ENCODE peak calls at places on chromosomes 2 and 18, in seven cellular contexts. C, G, J, O, X, M and R are unnamed samples. For H3K36me3, the result is how much of the 10 kb centered on the place peaks cover.

GRCh38 chr2:215624423-215624829 is 188.6 kb upstream of the FN1 start:
- DNase-seq in C (peak), G (no peak), J (peak), O (no peak), X (peak), M (no peak), R (peak)

GRCh38 chr2:24022324-24022974 is 12.6 kb downstream of the MFSD2B start:
- DNase-seq in C (no peak), G (no peak), J (no peak), O (no peak), X (no peak), M (no peak), R (no peak)

GRCh38 chr2:26561918-26562810 is 79.0 kb downstream of the CIB4 start:
- DNase-seq in C (peak), G (peak), J (no peak), O (peak), X (no peak), M (peak), R (no peak)

GRCh38 chr2:239444626-239445625 is 44.1 kb upstream of the HDAC4 start:
- DNase-seq in C (peak), G (no peak), J (no peak), O (no peak), X (no peak), M (no peak), R (no peak)

GRCh38 chr2:196204991-196205766 is 33.8 kb upstream of the STK17B start:
- DNase-seq in C (no peak), G (no peak), J (no peak), O (no peak), X (no peak), M (no peak), R (no peak)

GRCh38 chr2:164142755-164143154 is 406.9 kb upstream of the FIGN start:
- DNase-seq in C (no peak), G (no peak), J (no peak), O (no peak), X (no peak), M (no peak), R (no peak)

GRCh38 chr2:134203175-134203574 is 50.7 kb upstream of the MGAT5 start:
- DNase-seq in C (peak), G (no peak), J (no peak), O (no peak), X (no peak), M (no peak), R (no peak)

GRCh38 chr2:232973336-232973735 is 39.7 kb downstream of the NGEF start:
- DNase-seq in C (no peak), G (no peak), J (no peak), O (no peak), X (no peak), M (no peak), R (no peak)

GRCh38 chr2:191304939-191305875 is 60.0 kb downstream of the MYO1B start:
- DNase-seq in C (peak), G (no peak), J (peak), O (peak), X (peak), M (no peak), R (peak)

GRCh38 chr2:168254158-168254935 is 7.0 kb upstream of the STK39 start:
- DNase-seq in C (peak), G (no peak), J (peak), O (no peak), X (no peak), M (no peak), R (no peak)

GRCh38 chr2:40512246-40512645 is 60.4 kb upstream of the SLC8A1 start:
- DNase-seq in C (no peak), G (no peak), J (no peak), O (peak), X (peak), M (no peak), R (no peak)

GRCh38 chr2:85549095-85549494 is 10.1 kb downstream of the MAT2A start:
- DNase-seq in C (no peak), G (no peak), J (no peak), O (no peak), X (no peak), M (no peak), R (no peak)

GRCh38 chr2:201203916-201204654 is 21.1 kb downstream of the CASP10 start:
- DNase-seq in C (peak), G (no peak), J (peak), O (no peak), X (no peak), M (no peak), R (peak)

GRCh38 chr2:38690499-38691420 is 24.8 kb downstream of the GALM start:
- DNase-seq in C (peak), G (no peak), J (peak), O (no peak), X (no peak), M (no peak), R (peak)

GRCh38 chr18:7157760-7158159 is 40.2 kb upstream of the LAMA1 start:
- DNase-seq in C (no peak), G (no peak), J (no peak), O (no peak), X (no peak), M (no peak), R (no peak)

GRCh38 chr2:18829331-18829902 is 240.0 kb upstream of the NT5C1B start:
- DNase-seq in C (peak), G (no peak), J (peak), O (no peak), X (no peak), M (no peak), R (peak)

GRCh38 chr2:522776-523175 is 154.4 kb downstream of the TMEM18 start:
- DNase-seq in C (no peak), G (no peak), J (no peak), O (no peak), X (no peak), M (no peak), R (no peak)

GRCh38 chr2:523698-524270 is 153.4 kb downstream of the TMEM18 start:
- DNase-seq in C (no peak), G (no peak), J (no peak), O (no peak), X (no peak), M (no peak), R (no peak)

GRCh38 chr2:525021-525420 is 152.2 kb downstream of the TMEM18 start:
- DNase-seq in C (no peak), G (no peak), J (no peak), O (no peak), X (no peak), M (no peak), R (no peak)

GRCh38 chr2:525611-526010 is 151.6 kb downstream of the TMEM18 start:
- DNase-seq in C (no peak), G (no peak), J (no peak), O (no peak), X (no peak), M (no peak), R (no peak)

DNA sequence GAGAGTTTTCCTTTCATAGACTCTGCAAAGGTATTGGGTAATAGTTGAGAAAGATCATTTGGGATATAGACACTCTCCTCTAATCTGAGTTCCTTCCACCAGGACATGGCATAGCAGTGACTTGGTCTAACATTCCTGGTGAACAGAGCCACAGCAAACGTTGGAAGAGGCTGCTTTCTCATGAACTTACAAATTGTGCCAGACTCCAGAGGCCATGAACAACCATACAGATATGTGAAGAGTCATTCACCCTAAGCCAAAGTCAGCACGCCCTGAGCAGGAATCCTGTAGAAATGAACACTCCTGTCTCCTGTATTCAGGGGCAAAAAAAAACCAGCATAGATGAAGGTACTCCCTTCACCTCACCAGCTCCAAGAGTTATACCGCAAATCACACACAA is 152.8 kb downstream of the TMEM18 start:
- DNase-seq in C (peak), G (no peak), J (no peak), O (no peak), X (no peak), M (no peak), R (no peak)
- TF ChIP-seq CTCF in C (no peak), G (no peak), J (no peak), O (no peak), X (no peak), M (no peak), R (no peak)

DNA sequence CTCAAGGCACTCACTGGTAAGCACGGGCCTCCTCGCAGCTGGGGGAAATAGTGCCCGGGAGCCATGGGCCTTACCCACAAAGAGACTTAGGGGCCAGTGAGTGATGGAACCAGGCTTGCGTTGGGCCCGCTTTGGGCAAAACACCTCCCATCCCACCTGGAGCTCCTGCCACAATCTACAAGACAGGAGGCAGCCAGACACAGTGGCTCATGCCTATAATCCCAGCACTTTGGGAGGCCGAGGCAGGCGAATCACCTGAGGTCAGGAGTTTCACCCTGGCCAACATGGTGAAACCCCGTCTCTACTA is 88.2 kb downstream of the TFCP2L1 start:
- DNase-seq in C (no peak), G (no peak), J (no peak), O (no peak), X (no peak), M (no peak), R (no peak)
- H3K4me3 ChIP-seq in C (no peak), G (no peak), J (no peak), O (no peak), X (no peak), M (no peak), R (no peak)

GRCh38 chr2:171728989-171729951 is 42.0 kb downstream of the DYNC1I2 start:
- DNase-seq in C (no peak), G (no peak), J (no peak), O (no peak), X (no peak), M (no peak), R (no peak)
- H3K36me3 ChIP-seq in C (under half), G (half or more), J (under half), O (half or more), X (under half), M (under half), R (under half)

GRCh38 chr2:231115651-231116050 is 9.2 kb downstream of the HTR2B start:
- DNase-seq in C (no peak), G (no peak), J (no peak), O (no peak), X (no peak), M (no peak), R (no peak)

GRCh38 chr2:231113489-231113888 is 11.4 kb downstream of the HTR2B start:
- DNase-seq in C (peak), G (no peak), J (no peak), O (no peak), X (no peak), M (no peak), R (no peak)

GRCh38 chr2:231111987-231112386 is 12.9 kb downstream of the HTR2B start:
- DNase-seq in C (peak), G (no peak), J (peak), O (no peak), X (no peak), M (no peak), R (no peak)

GRCh38 chr2:231110551-231110950 is 14.3 kb downstream of the HTR2B start:
- DNase-seq in C (peak), G (no peak), J (peak), O (no peak), X (no peak), M (no peak), R (no peak)
- TF ChIP-seq CTCF in C (peak), G (no peak), J (peak), O (peak), X (peak), M (no peak), R (peak)